ENCODE peak calls at places on chromosome 22, in nine cellular contexts. O, T, Y, H, X, J, S, P and K are unnamed samples.

GRCh38 chr22:23092217-23092955 is 22.1 kb downstream of the GNAZ start:
- DNase-seq in O (no peak), T (no peak), Y (no peak), H (no peak), X (no peak), J (no peak), S (no peak), P (no peak), K (no peak)

GRCh38 chr22:20981787-20982562 is at the start of gene LZTR1:
- DNase-seq in O (peak; percentile 88), T (peak; percentile 91), Y (peak; percentile 90), H (peak; percentile 57), X (peak; percentile 46), J (peak; percentile 87), S (no peak), P (peak; percentile 90), K (peak; percentile 85)

GRCh38 chr22:35540600-35541253 is at the start of gene RASD2:
- DNase-seq in O (no peak), T (peak; percentile 60), Y (peak; percentile 31), H (no peak), X (no peak), J (peak; percentile 31), S (no peak), P (no peak), K (no peak)

GRCh38 chr22:20000246-20001081 is 16.2 kb downstream of the ARVCF start:
- DNase-seq in O (no peak), T (no peak), Y (peak; percentile 47), H (no peak), X (no peak), J (no peak), S (no peak), P (no peak), K (no peak)

GRCh38 chr22:22745225-22746060 is 101.0 kb downstream of the GGTLC2 start:
- DNase-seq in O (no peak), T (peak; percentile 67), Y (peak; percentile 46), H (peak; percentile 12), X (no peak), J (peak; percentile 76), S (no peak), P (no peak), K (peak; percentile 33)

GRCh38 chr22:39727541-39727940 is 157.0 kb downstream of the CACNA1I start:
- DNase-seq in O (no peak), T (peak; percentile 63), Y (no peak), H (peak; percentile 3), X (no peak), J (no peak), S (no peak), P (no peak), K (no peak)

GRCh38 chr22:21907638-21908522 is 40.4 kb upstream of the MAPK1 start:
- DNase-seq in O (no peak), T (no peak), Y (no peak), H (no peak), X (no peak), J (no peak), S (no peak), P (peak; percentile 1), K (no peak)

GRCh38 chr22:19067696-19068348 is 54.4 kb downstream of the DGCR2 start:
- DNase-seq in O (no peak), T (no peak), Y (no peak), H (no peak), X (no peak), J (no peak), S (no peak), P (peak; percentile 35), K (no peak)

GRCh38 chr22:25060522-25061071 is 108.1 kb downstream of the KIAA1671 start:
- DNase-seq in O (no peak), T (no peak), Y (no peak), H (no peak), X (no peak), J (no peak), S (no peak), P (no peak), K (no peak)

GRCh38 chr22:32643246-32643645 is 158.3 kb upstream of the TIMP3 start:
- DNase-seq in O (no peak), T (no peak), Y (no peak), H (no peak), X (no peak), J (no peak), S (no peak), P (no peak), K (no peak)

GRCh38 chr22:31098633-31099110 is 8.7 kb downstream of the SELENOM start:
- DNase-seq in O (no peak), T (peak; percentile 36), Y (no peak), H (no peak), X (no peak), J (no peak), S (no peak), P (no peak), K (no peak)

GRCh38 chr22:23389271-23390071 is 190.6 kb downstream of the IGLL1 start:
- DNase-seq in O (no peak), T (no peak), Y (no peak), H (no peak), X (no peak), J (no peak), S (no peak), P (no peak), K (no peak)

GRCh38 chr22:36052505-36052941 is 23.9 kb upstream of the RBFOX2 start:
- DNase-seq in O (no peak), T (peak; percentile 57), Y (peak; percentile 30), H (peak; percentile 65), X (no peak), J (peak; percentile 21), S (no peak), P (no peak), K (peak; percentile 15)

GRCh38 chr22:20066617-20067383 is 13.2 kb upstream of the DGCR8 start:
- DNase-seq in O (no peak), T (no peak), Y (no peak), H (no peak), X (no peak), J (no peak), S (no peak), P (no peak), K (no peak)

DNA sequence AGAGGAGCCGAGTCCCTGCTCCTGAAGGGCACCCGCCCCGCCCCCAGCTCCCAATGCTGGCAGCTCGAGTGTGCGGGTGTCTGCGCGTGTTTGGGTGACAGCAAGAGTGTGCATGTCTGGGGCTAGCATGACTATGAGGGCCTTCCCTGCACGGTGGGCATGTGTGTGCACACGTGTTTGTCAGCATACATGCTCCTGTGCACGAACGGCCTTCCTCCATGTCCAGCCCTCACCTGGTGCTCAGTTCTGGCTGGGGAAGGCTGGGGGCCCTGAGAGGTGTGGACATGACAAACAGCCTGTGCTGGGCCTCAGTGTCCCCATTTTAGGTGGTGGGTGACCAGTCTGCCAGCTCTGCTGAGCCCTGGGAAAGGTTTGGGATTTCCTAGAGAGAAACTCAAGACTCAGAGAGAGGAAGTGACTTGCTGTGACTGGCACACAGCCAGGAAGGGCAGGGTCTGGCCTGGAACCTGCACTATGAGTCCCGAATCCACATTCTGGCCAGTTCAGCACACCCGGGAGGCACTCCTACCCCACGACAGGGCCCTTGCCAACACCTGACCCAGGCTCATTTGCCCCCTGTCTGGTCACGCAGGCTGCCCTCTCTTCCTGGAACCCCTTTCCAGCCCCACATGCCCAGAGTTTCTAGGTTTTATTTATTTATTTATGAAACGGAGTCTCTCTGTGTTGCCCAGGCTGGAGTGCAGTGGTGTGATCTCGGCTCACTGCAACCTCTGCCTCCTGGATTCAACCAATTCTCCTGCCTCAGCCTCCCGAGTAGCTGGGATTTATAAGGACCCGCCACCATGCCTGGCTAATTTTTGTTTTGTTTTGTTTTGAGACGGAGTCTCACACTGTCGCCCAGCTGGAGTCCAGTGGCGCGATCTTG is 3.3 kb upstream of the SHISA8 start:
- DNase-seq in O (peak; percentile 61), T (no peak), Y (peak; percentile 36), H (peak; percentile 29), X (no peak), J (peak; percentile 47), S (no peak), P (peak; percentile 72), K (peak; percentile 68)
- H3K4me3 ChIP-seq in O (no peak overlapping the region), T (no peak overlapping the region), Y (no peak overlapping the region), H (no peak overlapping the region), X (no peak overlapping the region), J (no peak overlapping the region), S (no peak overlapping the region), P (no peak overlapping the region), K (no peak overlapping the region)

DNA sequence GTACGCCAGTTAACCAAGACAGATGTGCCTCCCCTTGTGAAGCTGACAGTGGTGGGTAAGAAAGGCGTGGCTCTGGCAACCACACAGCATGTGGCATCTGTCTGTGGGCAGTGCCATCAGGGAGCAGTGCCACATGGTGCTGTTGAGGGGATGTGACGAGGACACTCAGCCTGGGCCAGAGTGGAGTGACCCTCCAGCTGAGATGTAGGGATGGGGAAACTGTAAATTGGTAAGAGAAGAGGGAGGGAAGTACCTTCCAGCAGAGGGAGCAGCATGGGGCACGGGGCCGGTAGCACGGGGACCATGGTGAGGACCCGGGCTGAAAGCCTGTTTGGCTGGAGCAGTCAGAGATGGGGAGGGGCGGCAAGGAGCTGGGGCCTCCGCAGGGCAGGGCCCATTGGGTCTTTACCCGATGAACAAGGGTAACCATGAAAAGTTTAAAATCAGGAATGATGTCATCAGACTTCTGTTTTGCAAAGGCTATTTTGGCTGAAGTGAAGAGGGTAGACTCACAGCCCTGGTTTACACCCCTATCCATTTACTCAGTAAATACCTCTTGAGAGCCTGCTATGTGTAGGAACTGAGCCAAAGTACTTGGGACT is 10.4 kb downstream of the TMPRSS6 start:
- DNase-seq in O (no peak), T (no peak), Y (no peak), H (no peak), X (no peak), J (peak; percentile 13), S (no peak), P (no peak), K (no peak)
- TF ChIP-seq CTCF in O (no peak), T (no peak), Y (no peak), H (peak; percentile 47), X (no peak), J (peak; percentile 60), S (peak; percentile 11), P (no peak), K (no peak)

GRCh38 chr22:37281646-37282384 is 493 bp upstream of the CYTH4 start:
- DNase-seq in O (no peak), T (no peak), Y (no peak), H (peak; percentile 66), X (no peak), J (no peak), S (no peak), P (no peak), K (peak; percentile 31)
- H3K4me3 ChIP-seq in O (no peak overlapping the region), T (no peak overlapping the region), Y (no peak overlapping the region), H (no peak overlapping the region), X (no peak overlapping the region), J (peak overlapping the region; percentile 80), S (no peak overlapping the region), P (peak overlapping the region; percentile 62), K (no peak overlapping the region)

GRCh38 chr22:37420656-37421467 is 6.4 kb downstream of the ELFN2 start:
- DNase-seq in O (no peak), T (no peak), Y (no peak), H (no peak), X (no peak), J (no peak), S (no peak), P (no peak), K (peak; percentile 29)
- TF ChIP-seq CTCF in O (no peak), T (no peak), Y (no peak), H (peak; percentile 12), X (no peak), J (no peak), S (no peak), P (no peak), K (peak; percentile 17)